ENCODE peak calls at places on chromosomes 2 and 18, in five cellular contexts. U, L, X, V and S are unnamed samples.

GRCh38 chr2:205681836-205682238 is 464 bp upstream of the NRP2 start:
- DNase-seq in V (no peak), X (no peak), U (no peak), L (no peak), S (no peak)

GRCh38 chr2:24548058-24548457 is 57.0 kb downstream of the NCOA1 start:
- DNase-seq in L (no peak), X (no peak), V (no peak), U (no peak), S (no peak)

GRCh38 chr2:236748385-236748784 is 178.8 kb downstream of the ACKR3 start:
- DNase-seq in V (no peak), U (no peak), L (no peak), X (no peak), S (no peak)

GRCh38 chr2:10326707-10327594 is 24.2 kb downstream of the HPCAL1 start:
- DNase-seq in L (no peak), V (no peak), X (no peak), U (no peak), S (no peak)

GRCh38 chr2:85854897-85855296 is 33.9 kb downstream of the ST3GAL5 start:
- DNase-seq in U (no peak), V (no peak), L (no peak), X (no peak), S (no peak)

GRCh38 chr2:236570081-236570979 is 705 bp downstream of the ACKR3 start:
- DNase-seq in L (no peak), X (no peak), U (no peak), V (no peak), S (no peak)

GRCh38 chr2:217816396-217816869 is 186.4 kb downstream of the TNS1 start:
- DNase-seq in L (no peak), X (no peak), U (no peak), V (no peak), S (no peak)

GRCh38 chr2:19835818-19836281 is 65.9 kb downstream of the TTC32 start:
- DNase-seq in U (no peak), V (no peak), L (no peak), X (no peak), S (no peak)

GRCh38 chr2:37232131-37232933 is 874 bp downstream of the NDUFAF7 start:
- DNase-seq in X (peak), U (peak), L (no peak), V (peak), S (no peak)

GRCh38 chr18:61921621-61922235 is 28.9 kb upstream of the RNF152 start:
- DNase-seq in X (no peak), U (no peak), L (no peak), V (no peak), S (no peak)

GRCh38 chr2:158315803-158316413 is 140.6 kb downstream of the CCDC148 start:
- DNase-seq in V (no peak), U (no peak), X (no peak), L (no peak), S (no peak)

GRCh38 chr2:172968061-172968469 is 107.6 kb upstream of the MAP3K20 start:
- DNase-seq in V (peak), U (no peak), L (no peak), X (no peak), S (no peak)

GRCh38 chr2:101251844-101252407 is 760 bp upstream of the CNOT11 start:
- DNase-seq in U (no peak), V (no peak), L (peak), X (peak), S (peak)

GRCh38 chr18:35030234-35030989 is 10.8 kb upstream of the MAPRE2 start:
- DNase-seq in X (no peak), U (no peak), V (no peak), L (no peak), S (no peak)

GRCh38 chr2:64606495-64607363 is 47.0 kb downstream of the SERTAD2 start:
- DNase-seq in V (peak), L (peak), U (no peak), X (peak), S (peak)

GRCh38 chr2:1965726-1966125 is 221.4 kb upstream of the PXDN start:
- DNase-seq in V (no peak), U (no peak), L (no peak), X (no peak), S (no peak)